ENCODE peak calls at places on chromosomes 7 and 10, in nine cellular contexts. E is H9; A is fibroblast of the aortic adventitia; W is foreskin fibroblast; H is prostate gland; V is CD4-positive, alpha-beta T cell; T is IMR-90; I is brain microvascular endothelial cell; R is tibial artery. S is an unnamed sample.

GRCh38 chr7:55504093-55504859 is 68.0 kb downstream of the VOPP1 start:
- DNase-seq in E (no peak), A (peak), W (peak), H (no peak), V (no peak), T (peak), I (peak), R (no peak), S (peak)

GRCh38 chr7:120554960-120555571 is 282.1 kb downstream of the KCND2 start:
- DNase-seq in E (peak), A (peak), W (peak), H (no peak), V (no peak), T (peak), I (peak), R (no peak), S (peak)

GRCh38 chr10:44674536-44674935 is 236.6 kb upstream of the TMEM72 start:
- DNase-seq in E (no peak), A (peak), W (no peak), H (no peak), V (no peak), T (no peak), I (no peak), R (no peak), S (no peak)

GRCh38 chr10:104441601-104442000 is 88.0 kb downstream of the CFAP58 start:
- DNase-seq in E (no peak), A (peak), W (peak), H (no peak), V (no peak), T (peak), I (peak), R (no peak), S (peak)

GRCh38 chr7:904847-905246 is 28.5 kb downstream of the GET4 start:
- DNase-seq in E (no peak), A (peak), W (no peak), H (no peak), V (no peak), T (peak), I (no peak), R (peak), S (no peak)

GRCh38 chr7:43212921-43213320 is 100.5 kb downstream of the HECW1 start:
- DNase-seq in E (no peak), A (no peak), W (no peak), H (no peak), V (no peak), T (no peak), I (no peak), R (no peak), S (no peak)

GRCh38 chr10:46077141-46077554 is 31.1 kb upstream of the MSMB start:
- DNase-seq in E (no peak), A (peak), W (peak), H (no peak), V (no peak), T (peak), I (no peak), R (no peak), S (no peak)

GRCh38 chr7:149355390-149356048 is 93.5 kb downstream of the ZNF783 start:
- DNase-seq in E (peak), A (no peak), W (no peak), H (peak), V (no peak), T (no peak), I (peak), R (no peak), S (peak)

GRCh38 chr7:92808635-92809034 is 27.7 kb downstream of the CDK6 start:
- DNase-seq in E (no peak), A (no peak), W (no peak), H (no peak), V (no peak), T (no peak), I (no peak), R (no peak), S (no peak)

GRCh38 chr7:142033154-142033553 is 37.5 kb downstream of the MGAM start:
- DNase-seq in E (no peak), A (no peak), W (no peak), H (no peak), V (no peak), T (no peak), I (no peak), R (no peak), S (no peak)

GRCh38 chr7:16739863-16740622 is 13.5 kb upstream of the TSPAN13 start:
- DNase-seq in E (no peak), A (peak), W (peak), H (peak), V (no peak), T (peak), I (peak), R (no peak), S (peak)

GRCh38 chr7:21671859-21672258 is 129.0 kb downstream of the DNAH11 start:
- DNase-seq in E (no peak), A (no peak), W (no peak), H (no peak), V (no peak), T (no peak), I (no peak), R (no peak), S (no peak)

GRCh38 chr10:84343831-84344230 is 15.4 kb downstream of the CCSER2 start:
- DNase-seq in E (no peak), A (no peak), W (no peak), H (no peak), V (no peak), T (no peak), I (no peak), R (no peak), S (no peak)

GRCh38 chr10:107914450-107915276 is 750.2 kb upstream of the SORCS1 start:
- DNase-seq in E (peak), A (no peak), W (no peak), H (no peak), V (no peak), T (no peak), I (no peak), R (no peak), S (no peak)

GRCh38 chr10:78703581-78703980 is 365.2 kb upstream of the ZMIZ1 start:
- DNase-seq in E (no peak), A (no peak), W (no peak), H (no peak), V (no peak), T (peak), I (no peak), R (no peak), S (no peak)

GRCh38 chr7:69429817-69430501 is 168.3 kb upstream of the AUTS2 start:
- DNase-seq in E (peak), A (peak), W (no peak), H (no peak), V (no peak), T (no peak), I (no peak), R (peak), S (no peak)

GRCh38 chr10:5633166-5633565 is 33.2 kb downstream of the ASB13 start:
- DNase-seq in E (no peak), A (no peak), W (no peak), H (no peak), V (no peak), T (no peak), I (no peak), R (no peak), S (no peak)

GRCh38 chr7:39958038-39958437 is 8.0 kb downstream of the CDK13 start:
- DNase-seq in E (no peak), A (no peak), W (no peak), H (no peak), V (no peak), T (no peak), I (no peak), R (no peak), S (no peak)

GRCh38 chr10:4174197-4174596 is 389.2 kb upstream of the KLF6 start:
- DNase-seq in E (peak), A (no peak), W (peak), H (no peak), V (no peak), T (no peak), I (no peak), R (no peak), S (no peak)

GRCh38 chr10:97292097-97292861 is at the start of gene ARHGAP19:
- DNase-seq in E (peak), A (peak), W (peak), H (peak), V (peak), T (peak), I (peak), R (peak), S (peak)
- TF ChIP-seq CTCF in E (no peak), A (peak), W (no peak), H (no peak), V (no peak), T (peak), I (peak), R (peak), S (peak)

GRCh38 chr10:93006435-93007039 is 54.1 kb upstream of the CYP26C1 start:
- DNase-seq in E (no peak), A (peak), W (peak), H (peak), V (no peak), T (peak), I (peak), R (no peak), S (peak)
- TF ChIP-seq CTCF in E (peak), A (peak), W (peak), H (peak), V (peak), T (peak), I (peak), R (peak), S (peak)

DNA sequence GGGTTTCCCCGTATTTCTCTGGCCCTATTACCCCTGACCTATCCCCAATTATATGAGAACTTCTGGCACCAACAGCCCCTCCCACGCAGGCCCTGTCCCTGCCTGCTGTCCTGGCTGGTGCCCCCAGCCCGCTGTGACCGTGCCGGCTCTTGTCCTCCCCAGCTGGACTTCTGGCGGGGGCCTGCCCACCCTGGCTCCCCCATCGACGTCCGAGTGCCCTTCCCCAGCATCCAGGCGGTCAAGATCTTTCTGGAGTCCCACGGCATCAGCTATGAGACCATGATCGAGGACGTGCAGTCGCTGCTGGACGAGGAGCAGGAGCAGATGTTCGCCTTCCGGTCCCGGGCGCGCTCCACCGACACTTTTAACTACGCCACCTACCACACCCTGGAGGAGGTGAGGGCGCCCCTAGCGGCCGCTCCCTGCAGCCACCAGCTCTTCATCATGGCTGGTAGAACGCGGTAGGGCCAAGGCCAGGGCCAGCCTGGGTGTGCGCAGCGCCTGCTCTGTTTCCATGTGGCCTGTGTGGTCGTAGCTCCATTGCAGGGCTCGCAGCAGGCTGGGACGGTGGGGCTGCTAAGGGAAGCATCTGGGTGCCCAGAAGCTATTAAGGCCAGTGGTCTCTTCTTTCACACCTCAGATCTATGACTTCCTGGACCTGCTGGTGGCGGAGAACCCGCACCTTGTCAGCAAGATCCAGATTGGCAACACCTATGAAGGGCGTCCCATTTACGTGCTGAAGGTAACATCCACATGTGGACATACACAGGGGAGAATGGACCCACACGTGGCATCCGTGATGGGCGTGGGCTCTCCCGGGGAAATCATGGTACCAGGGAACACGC is 1.4 kb downstream of the CPA1 start:
- DNase-seq in E (peak), A (no peak), W (no peak), H (no peak), V (no peak), T (no peak), I (no peak), R (no peak), S (no peak)
- TF ChIP-seq CTCF in E (peak), A (no peak), W (no peak), H (no peak), V (no peak), T (no peak), I (no peak), R (no peak), S (peak)

GRCh38 chr10:15898046-15898445 is 37.7 kb upstream of the MINDY3 start:
- DNase-seq in E (no peak), A (peak), W (peak), H (no peak), V (no peak), T (peak), I (peak), R (no peak), S (peak)
- TF ChIP-seq CTCF in E (peak), A (peak), W (no peak), H (no peak), V (peak), T (peak), I (peak), R (peak), S (peak)

GRCh38 chr10:124742418-124743187 is 1.6 kb downstream of the FAM53B start:
- DNase-seq in E (no peak), A (no peak), W (no peak), H (no peak), V (no peak), T (no peak), I (peak), R (no peak), S (no peak)
- TF ChIP-seq CTCF in E (peak), A (peak), W (peak), H (no peak), V (no peak), T (no peak), I (peak), R (no peak), S (peak)

GRCh38 chr7:49639068-49639593 is 134.3 kb upstream of the VWC2 start:
- DNase-seq in E (no peak), A (no peak), W (no peak), H (no peak), V (no peak), T (no peak), I (no peak), R (no peak), S (no peak)

GRCh38 chr7:49643321-49643720 is 130.1 kb upstream of the VWC2 start:
- DNase-seq in E (no peak), A (no peak), W (no peak), H (no peak), V (no peak), T (no peak), I (no peak), R (no peak), S (no peak)

GRCh38 chr7:49639808-49640207 is 133.6 kb upstream of the VWC2 start:
- DNase-seq in E (no peak), A (no peak), W (no peak), H (no peak), V (no peak), T (no peak), I (no peak), R (no peak), S (no peak)

GRCh38 chr7:49635800-49636199 is 137.6 kb upstream of the VWC2 start:
- DNase-seq in E (no peak), A (no peak), W (no peak), H (no peak), V (no peak), T (no peak), I (no peak), R (no peak), S (no peak)

GRCh38 chr7:49638166-49638565 is 135.3 kb upstream of the VWC2 start:
- DNase-seq in E (peak), A (no peak), W (no peak), H (no peak), V (no peak), T (no peak), I (no peak), R (no peak), S (no peak)
- TF ChIP-seq CTCF in E (peak), A (no peak), W (no peak), H (no peak), V (no peak), T (no peak), I (no peak), R (no peak), S (no peak)